ENCODE peak calls at places on chromosomes 4 and X, in nine cellular contexts. F is bronchial epithelial cell; Z is nucleus accumbens; L is dorsolateral prefrontal cortex; N is germinal center; M is OCI-LY7; J is astrocyte; D is ELF-1; R is activated T-helper 1 cell treated with anti-CD3 and anti-CD28 coated beads, Interleukin-12 subunit alpha, Interleukin-12 subunit beta, Interleukin-2, Interleukin-4 antibody, amounts not matched to agents 30 ng/mL and 10 ng/mL and 1 ng/mL, durations not matched to agents 14 hours and 24 hours and 36 hours. K is an unnamed sample.

GRCh38 chr4:66489783-66490452 is 819.6 kb upstream of the EPHA5 start:
- DNase-seq in F (peak), Z (no peak), L (no peak), N (no peak), M (no peak), J (peak), D (peak), R (no peak), K (no peak)

GRCh38 chrX:121356850-121357171 is 309.4 kb downstream of the GLUD2 start:
- DNase-seq in F (no peak), Z (no peak), L (no peak), N (no peak), M (no peak), J (no peak), D (no peak), R (no peak), K (no peak)

GRCh38 chrX:111467896-111468295 is 43.5 kb upstream of the SERTM2 start:
- DNase-seq in F (no peak), Z (no peak), L (peak), N (no peak), M (no peak), J (no peak), D (no peak), R (no peak), K (no peak)

GRCh38 chr4:40046311-40046980 is 10.2 kb upstream of the N4BP2 start:
- DNase-seq in F (peak), Z (no peak), L (no peak), N (no peak), M (no peak), J (peak), D (no peak), R (peak), K (no peak)

GRCh38 chr4:3830774-3831528 is 64.8 kb downstream of the ADRA2C start:
- DNase-seq in F (no peak), Z (no peak), L (no peak), N (no peak), M (no peak), J (no peak), D (no peak), R (no peak), K (no peak)

GRCh38 chr4:176444741-176445140 is 125.0 kb downstream of the SPCS3 start:
- DNase-seq in F (peak), Z (no peak), L (no peak), N (no peak), M (no peak), J (peak), D (no peak), R (no peak), K (no peak)

GRCh38 chr4:150664935-150665334 is 83.0 kb downstream of the MAB21L2 start:
- DNase-seq in F (peak), Z (no peak), L (no peak), N (no peak), M (no peak), J (peak), D (no peak), R (no peak), K (no peak)

GRCh38 chr4:67052981-67053380 is 492.3 kb downstream of the CENPC start:
- DNase-seq in F (no peak), Z (no peak), L (no peak), N (no peak), M (no peak), J (no peak), D (no peak), R (no peak), K (no peak)

GRCh38 chrX:71541546-71542022 is 8.7 kb downstream of the OGT start:
- DNase-seq in F (peak), Z (no peak), L (no peak), N (no peak), M (no peak), J (peak), D (no peak), R (no peak), K (no peak)

GRCh38 chr4:153207561-153207960 is 3.3 kb downstream of the TRIM2 start:
- DNase-seq in F (no peak), Z (no peak), L (peak), N (no peak), M (no peak), J (no peak), D (peak), R (no peak), K (peak)

GRCh38 chr4:10643600-10644425 is 40.8 kb downstream of the CLNK start:
- DNase-seq in F (peak), Z (no peak), L (no peak), N (no peak), M (no peak), J (no peak), D (no peak), R (no peak), K (no peak)

GRCh38 chrX:103794117-103794516 is 17.5 kb downstream of the PLP1 start:
- DNase-seq in F (no peak), Z (no peak), L (no peak), N (no peak), M (no peak), J (peak), D (no peak), R (no peak), K (no peak)

GRCh38 chr4:70936200-70936787 is 34.1 kb downstream of the MOB1B start:
- DNase-seq in F (no peak), Z (no peak), L (no peak), N (no peak), M (no peak), J (peak), D (no peak), R (peak), K (no peak)

GRCh38 chr4:78864405-78865024 is 74.7 kb downstream of the PAQR3 start:
- DNase-seq in F (peak), Z (no peak), L (no peak), N (peak), M (peak), J (peak), D (no peak), R (peak), K (no peak)

GRCh38 chr4:154822775-154823174 is 41.7 kb downstream of the RBM46 start:
- DNase-seq in F (peak), Z (no peak), L (no peak), N (no peak), M (no peak), J (peak), D (no peak), R (no peak), K (no peak)

GRCh38 chr4:40630335-40631021 is 814 bp upstream of the RBM47 start:
- DNase-seq in F (peak), Z (no peak), L (peak), N (peak), M (peak), J (no peak), D (peak), R (no peak), K (peak)

GRCh38 chr4:2604614-2605013 is 68.2 kb downstream of the FAM193A start:
- DNase-seq in F (no peak), Z (no peak), L (no peak), N (no peak), M (no peak), J (no peak), D (no peak), R (no peak), K (no peak)

GRCh38 chrX:119684916-119685224 is 8.1 kb downstream of the SEPTIN6 start:
- DNase-seq in F (no peak), Z (no peak), L (no peak), N (no peak), M (no peak), J (no peak), D (no peak), R (no peak), K (no peak)

GRCh38 chrX:110491846-110492620 is 133.4 kb downstream of the RTL9 start:
- DNase-seq in F (no peak), Z (no peak), L (no peak), N (no peak), M (no peak), J (no peak), D (peak), R (no peak), K (no peak)

GRCh38 chr4:124754671-124755070 is 42.1 kb upstream of the ANKRD50 start:
- DNase-seq in F (peak), Z (no peak), L (no peak), N (no peak), M (no peak), J (no peak), D (no peak), R (no peak), K (no peak)

GRCh38 chrX:150049647-150050046 is 111.4 kb upstream of the EOLA2 start:
- DNase-seq in F (no peak), Z (no peak), L (no peak), N (no peak), M (no peak), J (no peak), D (no peak), R (no peak), K (no peak)

GRCh38 chrX:82412851-82413250 is 1095.2 kb upstream of the POU3F4 start:
- DNase-seq in F (peak), Z (no peak), L (no peak), N (no peak), M (no peak), J (no peak), D (no peak), R (no peak), K (no peak)

GRCh38 chr4:48483006-48483776 is at the start of gene SLC10A4:
- DNase-seq in F (no peak), Z (no peak), L (no peak), N (peak), M (no peak), J (no peak), D (peak), R (no peak), K (no peak)

K was measured in hippocampal formation.